ENCODE peak calls at places on chromosome 12, in seven cellular contexts. One of them, this sample, is unnamed.

GRCh38 chr12:124774462-124775167 is 89.0 kb downstream of the SCARB1 start:
- DNase-seq in activated CD4-positive, alpha-beta T cell treated with anti-CD3 and anti-CD28 coated beads for 24 hours: peak
- DNase-seq in T-helper 1 cell: peak
- DNase-seq in nephron progenitor cell: no peak
- DNase-seq in AG08395: peak
- DNase-seq in NCI-H1092: no peak
- DNase-seq in activated T-helper 1 cell treated with anti-CD3 and anti-CD28 coated beads, Interleukin-2, amount 50 U/mL, for 16 hours: peak
- DNase-seq in this sample: peak

GRCh38 chr12:38056701-38057689 is 259.6 kb upstream of the ALG10B start:
- DNase-seq in activated CD4-positive, alpha-beta T cell treated with anti-CD3 and anti-CD28 coated beads for 24 hours: no peak
- DNase-seq in T-helper 1 cell: no peak
- DNase-seq in nephron progenitor cell: no peak
- DNase-seq in AG08395: no peak
- DNase-seq in NCI-H1092: no peak
- DNase-seq in activated T-helper 1 cell treated with anti-CD3 and anti-CD28 coated beads, Interleukin-2, amount 50 U/mL, for 16 hours: no peak
- DNase-seq in this sample: no peak

GRCh38 chr12:52278931-52279682 is 4.7 kb downstream of the KRT86 start:
- DNase-seq in activated CD4-positive, alpha-beta T cell treated with anti-CD3 and anti-CD28 coated beads for 24 hours: peak
- DNase-seq in T-helper 1 cell: peak
- DNase-seq in nephron progenitor cell: peak
- DNase-seq in AG08395: peak
- DNase-seq in NCI-H1092: peak
- DNase-seq in activated T-helper 1 cell treated with anti-CD3 and anti-CD28 coated beads, Interleukin-2, amount 50 U/mL, for 16 hours: peak
- DNase-seq in this sample: no peak

GRCh38 chr12:105334001-105334400 is 3.5 kb downstream of the C12orf75 start:
- DNase-seq in activated CD4-positive, alpha-beta T cell treated with anti-CD3 and anti-CD28 coated beads for 24 hours: no peak
- DNase-seq in T-helper 1 cell: no peak
- DNase-seq in nephron progenitor cell: no peak
- DNase-seq in AG08395: no peak
- DNase-seq in NCI-H1092: no peak
- DNase-seq in activated T-helper 1 cell treated with anti-CD3 and anti-CD28 coated beads, Interleukin-2, amount 50 U/mL, for 16 hours: no peak
- DNase-seq in this sample: no peak

GRCh38 chr12:12696562-12697383 is 790 bp upstream of the GPR19 start:
- DNase-seq in activated CD4-positive, alpha-beta T cell treated with anti-CD3 and anti-CD28 coated beads for 24 hours: peak
- DNase-seq in T-helper 1 cell: peak
- DNase-seq in nephron progenitor cell: peak
- DNase-seq in AG08395: peak
- DNase-seq in NCI-H1092: peak
- DNase-seq in activated T-helper 1 cell treated with anti-CD3 and anti-CD28 coated beads, Interleukin-2, amount 50 U/mL, for 16 hours: peak
- DNase-seq in this sample: peak

GRCh38 chr12:119630223-119630781 is 36.7 kb downstream of the TMEM233 start:
- DNase-seq in activated CD4-positive, alpha-beta T cell treated with anti-CD3 and anti-CD28 coated beads for 24 hours: no peak
- DNase-seq in T-helper 1 cell: no peak
- DNase-seq in nephron progenitor cell: no peak
- DNase-seq in AG08395: no peak
- DNase-seq in NCI-H1092: no peak
- DNase-seq in activated T-helper 1 cell treated with anti-CD3 and anti-CD28 coated beads, Interleukin-2, amount 50 U/mL, for 16 hours: no peak
- DNase-seq in this sample: no peak

GRCh38 chr12:10562306-10562933 is 51.0 kb downstream of the MAGOHB start:
- DNase-seq in activated CD4-positive, alpha-beta T cell treated with anti-CD3 and anti-CD28 coated beads for 24 hours: peak
- DNase-seq in T-helper 1 cell: peak
- DNase-seq in nephron progenitor cell: no peak
- DNase-seq in AG08395: peak
- DNase-seq in NCI-H1092: no peak
- DNase-seq in activated T-helper 1 cell treated with anti-CD3 and anti-CD28 coated beads, Interleukin-2, amount 50 U/mL, for 16 hours: no peak
- DNase-seq in this sample: peak

GRCh38 chr12:386651-387050 is 2.5 kb downstream of the KDM5A start:
- DNase-seq in activated CD4-positive, alpha-beta T cell treated with anti-CD3 and anti-CD28 coated beads for 24 hours: no peak
- DNase-seq in T-helper 1 cell: no peak
- DNase-seq in nephron progenitor cell: no peak
- DNase-seq in AG08395: peak
- DNase-seq in NCI-H1092: no peak
- DNase-seq in activated T-helper 1 cell treated with anti-CD3 and anti-CD28 coated beads, Interleukin-2, amount 50 U/mL, for 16 hours: no peak
- DNase-seq in this sample: no peak

GRCh38 chr12:116303929-116304328 is 26.4 kb upstream of the MED13L start:
- DNase-seq in activated CD4-positive, alpha-beta T cell treated with anti-CD3 and anti-CD28 coated beads for 24 hours: no peak
- DNase-seq in T-helper 1 cell: no peak
- DNase-seq in nephron progenitor cell: no peak
- DNase-seq in AG08395: peak
- DNase-seq in NCI-H1092: no peak
- DNase-seq in activated T-helper 1 cell treated with anti-CD3 and anti-CD28 coated beads, Interleukin-2, amount 50 U/mL, for 16 hours: no peak
- DNase-seq in this sample: no peak

GRCh38 chr12:127273621-127274020 is 993.3 kb upstream of the TMEM132C start:
- DNase-seq in activated CD4-positive, alpha-beta T cell treated with anti-CD3 and anti-CD28 coated beads for 24 hours: no peak
- DNase-seq in T-helper 1 cell: no peak
- DNase-seq in nephron progenitor cell: no peak
- DNase-seq in AG08395: no peak
- DNase-seq in NCI-H1092: no peak
- DNase-seq in activated T-helper 1 cell treated with anti-CD3 and anti-CD28 coated beads, Interleukin-2, amount 50 U/mL, for 16 hours: no peak
- DNase-seq in this sample: no peak

GRCh38 chr12:15155271-15155670 is 65.9 kb downstream of the RERG start:
- DNase-seq in activated CD4-positive, alpha-beta T cell treated with anti-CD3 and anti-CD28 coated beads for 24 hours: no peak
- DNase-seq in T-helper 1 cell: no peak
- DNase-seq in nephron progenitor cell: no peak
- DNase-seq in AG08395: no peak
- DNase-seq in NCI-H1092: no peak
- DNase-seq in activated T-helper 1 cell treated with anti-CD3 and anti-CD28 coated beads, Interleukin-2, amount 50 U/mL, for 16 hours: no peak
- DNase-seq in this sample: no peak

GRCh38 chr12:46825526-46826414 is at the start of gene SLC38A4:
- DNase-seq in activated CD4-positive, alpha-beta T cell treated with anti-CD3 and anti-CD28 coated beads for 24 hours: no peak
- DNase-seq in T-helper 1 cell: no peak
- DNase-seq in nephron progenitor cell: peak
- DNase-seq in AG08395: peak
- DNase-seq in NCI-H1092: no peak
- DNase-seq in activated T-helper 1 cell treated with anti-CD3 and anti-CD28 coated beads, Interleukin-2, amount 50 U/mL, for 16 hours: no peak
- DNase-seq in this sample: no peak

GRCh38 chr12:12016284-12017100 is 54.2 kb upstream of the BCL2L14 start:
- DNase-seq in activated CD4-positive, alpha-beta T cell treated with anti-CD3 and anti-CD28 coated beads for 24 hours: no peak
- DNase-seq in T-helper 1 cell: no peak
- DNase-seq in nephron progenitor cell: no peak
- DNase-seq in AG08395: no peak
- DNase-seq in NCI-H1092: no peak
- DNase-seq in activated T-helper 1 cell treated with anti-CD3 and anti-CD28 coated beads, Interleukin-2, amount 50 U/mL, for 16 hours: no peak
- DNase-seq in this sample: no peak

GRCh38 chr12:104448031-104448430 is 8.7 kb upstream of the CHST11 start:
- DNase-seq in activated CD4-positive, alpha-beta T cell treated with anti-CD3 and anti-CD28 coated beads for 24 hours: no peak
- DNase-seq in T-helper 1 cell: no peak
- DNase-seq in nephron progenitor cell: no peak
- DNase-seq in AG08395: no peak
- DNase-seq in NCI-H1092: no peak
- DNase-seq in activated T-helper 1 cell treated with anti-CD3 and anti-CD28 coated beads, Interleukin-2, amount 50 U/mL, for 16 hours: no peak
- DNase-seq in this sample: no peak

GRCh38 chr12:57464569-57464968 is 5.0 kb downstream of the GLI1 start:
- DNase-seq in activated CD4-positive, alpha-beta T cell treated with anti-CD3 and anti-CD28 coated beads for 24 hours: no peak
- DNase-seq in T-helper 1 cell: no peak
- DNase-seq in nephron progenitor cell: no peak
- DNase-seq in AG08395: no peak
- DNase-seq in NCI-H1092: no peak
- DNase-seq in activated T-helper 1 cell treated with anti-CD3 and anti-CD28 coated beads, Interleukin-2, amount 50 U/mL, for 16 hours: no peak
- DNase-seq in this sample: no peak

GRCh38 chr12:113980537-113981337 is 14.6 kb upstream of the RBM19 start:
- DNase-seq in activated CD4-positive, alpha-beta T cell treated with anti-CD3 and anti-CD28 coated beads for 24 hours: no peak
- DNase-seq in T-helper 1 cell: no peak
- DNase-seq in nephron progenitor cell: peak
- DNase-seq in AG08395: peak
- DNase-seq in NCI-H1092: peak
- DNase-seq in activated T-helper 1 cell treated with anti-CD3 and anti-CD28 coated beads, Interleukin-2, amount 50 U/mL, for 16 hours: no peak
- DNase-seq in this sample: peak

GRCh38 chr12:105064564-105065222 is 19.6 kb downstream of the ALDH1L2 start:
- DNase-seq in activated CD4-positive, alpha-beta T cell treated with anti-CD3 and anti-CD28 coated beads for 24 hours: no peak
- DNase-seq in T-helper 1 cell: no peak
- DNase-seq in nephron progenitor cell: peak
- DNase-seq in AG08395: no peak
- DNase-seq in NCI-H1092: no peak
- DNase-seq in activated T-helper 1 cell treated with anti-CD3 and anti-CD28 coated beads, Interleukin-2, amount 50 U/mL, for 16 hours: no peak
- DNase-seq in this sample: no peak

GRCh38 chr12:126784328-126784921 is 1482.5 kb upstream of the TMEM132C start:
- DNase-seq in activated CD4-positive, alpha-beta T cell treated with anti-CD3 and anti-CD28 coated beads for 24 hours: no peak
- DNase-seq in T-helper 1 cell: peak
- DNase-seq in nephron progenitor cell: peak
- DNase-seq in AG08395: peak
- DNase-seq in NCI-H1092: peak
- DNase-seq in activated T-helper 1 cell treated with anti-CD3 and anti-CD28 coated beads, Interleukin-2, amount 50 U/mL, for 16 hours: no peak
- DNase-seq in this sample: peak

GRCh38 chr12:107518868-107519267 is 166.7 kb upstream of the PWP1 start:
- DNase-seq in activated CD4-positive, alpha-beta T cell treated with anti-CD3 and anti-CD28 coated beads for 24 hours: no peak
- DNase-seq in T-helper 1 cell: no peak
- DNase-seq in nephron progenitor cell: no peak
- DNase-seq in AG08395: no peak
- DNase-seq in NCI-H1092: no peak
- DNase-seq in activated T-helper 1 cell treated with anti-CD3 and anti-CD28 coated beads, Interleukin-2, amount 50 U/mL, for 16 hours: no peak
- DNase-seq in this sample: no peak

GRCh38 chr12:30197392-30198047 is 413.8 kb upstream of the TMTC1 start:
- DNase-seq in activated CD4-positive, alpha-beta T cell treated with anti-CD3 and anti-CD28 coated beads for 24 hours: no peak
- DNase-seq in T-helper 1 cell: no peak
- DNase-seq in nephron progenitor cell: no peak
- DNase-seq in AG08395: no peak
- DNase-seq in NCI-H1092: no peak
- DNase-seq in activated T-helper 1 cell treated with anti-CD3 and anti-CD28 coated beads, Interleukin-2, amount 50 U/mL, for 16 hours: no peak
- DNase-seq in this sample: peak

GRCh38 chr12:92912052-92912451 is 17.0 kb downstream of the EEA1 start:
- DNase-seq in activated CD4-positive, alpha-beta T cell treated with anti-CD3 and anti-CD28 coated beads for 24 hours: no peak
- DNase-seq in T-helper 1 cell: no peak
- DNase-seq in nephron progenitor cell: no peak
- DNase-seq in AG08395: peak
- DNase-seq in NCI-H1092: no peak
- DNase-seq in activated T-helper 1 cell treated with anti-CD3 and anti-CD28 coated beads, Interleukin-2, amount 50 U/mL, for 16 hours: no peak
- DNase-seq in this sample: no peak

GRCh38 chr12:26046886-26047285 is 78.0 kb downstream of the BHLHE41 start:
- DNase-seq in activated CD4-positive, alpha-beta T cell treated with anti-CD3 and anti-CD28 coated beads for 24 hours: no peak
- DNase-seq in T-helper 1 cell: no peak
- DNase-seq in nephron progenitor cell: no peak
- DNase-seq in AG08395: no peak
- DNase-seq in NCI-H1092: no peak
- DNase-seq in activated T-helper 1 cell treated with anti-CD3 and anti-CD28 coated beads, Interleukin-2, amount 50 U/mL, for 16 hours: no peak
- DNase-seq in this sample: no peak

GRCh38 chr12:79422060-79422812 is 268.5 kb downstream of the PAWR start:
- DNase-seq in activated CD4-positive, alpha-beta T cell treated with anti-CD3 and anti-CD28 coated beads for 24 hours: no peak
- DNase-seq in T-helper 1 cell: no peak
- DNase-seq in nephron progenitor cell: no peak
- DNase-seq in AG08395: no peak
- DNase-seq in NCI-H1092: no peak
- DNase-seq in activated T-helper 1 cell treated with anti-CD3 and anti-CD28 coated beads, Interleukin-2, amount 50 U/mL, for 16 hours: no peak
- DNase-seq in this sample: no peak

GRCh38 chr12:107318804-107319535 is 225.6 kb upstream of the CRY1 start:
- DNase-seq in activated CD4-positive, alpha-beta T cell treated with anti-CD3 and anti-CD28 coated beads for 24 hours: no peak
- DNase-seq in T-helper 1 cell: peak
- DNase-seq in nephron progenitor cell: peak
- DNase-seq in AG08395: no peak
- DNase-seq in NCI-H1092: no peak
- DNase-seq in activated T-helper 1 cell treated with anti-CD3 and anti-CD28 coated beads, Interleukin-2, amount 50 U/mL, for 16 hours: no peak
- DNase-seq in this sample: no peak

GRCh38 chr12:82357845-82358199 is 365 bp downstream of the CCDC59 start:
- DNase-seq in activated CD4-positive, alpha-beta T cell treated with anti-CD3 and anti-CD28 coated beads for 24 hours: no peak
- DNase-seq in T-helper 1 cell: no peak
- DNase-seq in nephron progenitor cell: no peak
- DNase-seq in AG08395: no peak
- DNase-seq in NCI-H1092: no peak
- DNase-seq in activated T-helper 1 cell treated with anti-CD3 and anti-CD28 coated beads, Interleukin-2, amount 50 U/mL, for 16 hours: no peak
- DNase-seq in this sample: no peak

GRCh38 chr12:87430444-87430843 is 598.8 kb downstream of the C12orf50 start:
- DNase-seq in activated CD4-positive, alpha-beta T cell treated with anti-CD3 and anti-CD28 coated beads for 24 hours: no peak
- DNase-seq in T-helper 1 cell: no peak
- DNase-seq in nephron progenitor cell: no peak
- DNase-seq in AG08395: no peak
- DNase-seq in NCI-H1092: no peak
- DNase-seq in activated T-helper 1 cell treated with anti-CD3 and anti-CD28 coated beads, Interleukin-2, amount 50 U/mL, for 16 hours: no peak
- DNase-seq in this sample: no peak

GRCh38 chr12:106341086-106341879 is 16.3 kb upstream of the POLR3B start:
- DNase-seq in activated CD4-positive, alpha-beta T cell treated with anti-CD3 and anti-CD28 coated beads for 24 hours: no peak
- DNase-seq in T-helper 1 cell: no peak
- DNase-seq in nephron progenitor cell: no peak
- DNase-seq in AG08395: peak
- DNase-seq in NCI-H1092: no peak
- DNase-seq in activated T-helper 1 cell treated with anti-CD3 and anti-CD28 coated beads, Interleukin-2, amount 50 U/mL, for 16 hours: no peak
- DNase-seq in this sample: no peak

GRCh38 chr12:101891462-101891971 is 14.1 kb downstream of the DRAM1 start:
- DNase-seq in activated CD4-positive, alpha-beta T cell treated with anti-CD3 and anti-CD28 coated beads for 24 hours: no peak
- DNase-seq in T-helper 1 cell: no peak
- DNase-seq in nephron progenitor cell: no peak
- DNase-seq in AG08395: peak
- DNase-seq in NCI-H1092: no peak
- DNase-seq in activated T-helper 1 cell treated with anti-CD3 and anti-CD28 coated beads, Interleukin-2, amount 50 U/mL, for 16 hours: no peak
- DNase-seq in this sample: peak

GRCh38 chr12:76259071-76259470 is 89.1 kb downstream of the BBS10 start:
- DNase-seq in activated CD4-positive, alpha-beta T cell treated with anti-CD3 and anti-CD28 coated beads for 24 hours: no peak
- DNase-seq in T-helper 1 cell: no peak
- DNase-seq in nephron progenitor cell: no peak
- DNase-seq in AG08395: peak
- DNase-seq in NCI-H1092: no peak
- DNase-seq in activated T-helper 1 cell treated with anti-CD3 and anti-CD28 coated beads, Interleukin-2, amount 50 U/mL, for 16 hours: no peak
- DNase-seq in this sample: no peak

GRCh38 chr12:91885851-91886250 is 259.8 kb downstream of the BTG1 start:
- DNase-seq in activated CD4-positive, alpha-beta T cell treated with anti-CD3 and anti-CD28 coated beads for 24 hours: no peak
- DNase-seq in T-helper 1 cell: no peak
- DNase-seq in nephron progenitor cell: no peak
- DNase-seq in AG08395: no peak
- DNase-seq in NCI-H1092: no peak
- DNase-seq in activated T-helper 1 cell treated with anti-CD3 and anti-CD28 coated beads, Interleukin-2, amount 50 U/mL, for 16 hours: no peak
- DNase-seq in this sample: no peak